ENCODE peak calls at places on chromosome 9, in five cellular contexts. X, L, P, G and W are unnamed samples.

GRCh38 chr9:36874921-36875320 is 159.1 kb downstream of the PAX5 start:
- DNase-seq in G (no peak), X (no peak), P (peak; percentile 64), L (no peak), W (peak; percentile 69)

GRCh38 chr9:72396247-72397091 is 31.5 kb upstream of the ZFAND5 start:
- DNase-seq in X (no peak), L (no peak), P (peak; percentile 79), G (no peak), W (peak; percentile 41)

GRCh38 chr9:96129698-96130097 is 172.3 kb downstream of the HSD17B3 start:
- DNase-seq in X (no peak), L (no peak), G (no peak), P (no peak), W (no peak)

GRCh38 chr9:21574261-21574660 is 92.1 kb upstream of the IFNE start:
- DNase-seq in G (no peak), P (no peak), X (no peak), L (no peak), W (no peak)

GRCh38 chr9:128208386-128208785 is 5.2 kb downstream of the DNM1 start:
- DNase-seq in G (no peak), X (no peak), L (no peak), P (no peak), W (no peak)

GRCh38 chr9:133485531-133486260 is 6.8 kb upstream of the SLC2A6 start:
- DNase-seq in L (no peak), X (no peak), P (no peak), G (no peak), W (peak; percentile 81)

GRCh38 chr9:134413890-134414731 is 87.9 kb downstream of the RXRA start:
- DNase-seq in P (peak; percentile 77), X (peak; percentile 72), L (peak; percentile 81), G (peak; percentile 80), W (no peak)

GRCh38 chr9:2755285-2755684 is 38.0 kb downstream of the KCNV2 start:
- DNase-seq in G (no peak), X (no peak), P (no peak), L (no peak), W (no peak)

DNA sequence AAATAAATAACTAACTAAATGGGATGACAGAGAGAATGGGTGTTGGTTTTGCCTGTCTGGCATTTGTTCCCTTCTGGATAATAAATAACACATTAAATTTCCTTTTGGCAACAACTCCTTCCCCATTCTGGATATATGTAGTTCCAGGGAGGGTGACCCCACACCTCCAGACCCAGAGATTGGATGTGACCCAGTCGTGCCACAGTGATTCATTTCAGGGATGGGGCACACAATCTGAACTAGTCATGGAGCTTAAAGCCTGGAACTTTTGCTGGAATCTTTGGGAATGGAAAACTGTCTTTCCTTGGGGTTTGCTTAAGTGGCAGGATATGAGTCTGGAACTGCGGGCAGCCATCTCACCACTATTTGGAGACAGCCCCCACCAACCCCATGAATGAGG is 11.3 kb downstream of the KLF9 start:
- DNase-seq in L (peak; percentile 57), G (no peak), X (no peak), P (no peak), W (no peak)
- H3K4me3 ChIP-seq in L (no peak overlapping the region), G (peak overlapping the region; percentile 12), X (no peak overlapping the region), P (no peak overlapping the region), W (no peak overlapping the region)

GRCh38 chr9:77215874-77216273 is 38.5 kb downstream of the VPS13A start:
- DNase-seq in L (no peak), P (peak; percentile 40), G (no peak), X (no peak), W (peak; percentile 14)
- TF ChIP-seq CTCF in L (peak; percentile 37), P (peak; percentile 35), G (peak; percentile 23), X (peak; percentile 21), W (peak; percentile 10)

GRCh38 chr9:115117999-115118470 is at the start of gene TNC:
- DNase-seq in G (peak; percentile 74), X (peak; percentile 62), L (peak; percentile 77), P (peak; percentile 78), W (no peak)
- H3K4me3 ChIP-seq in G (peak within 1 kb of the TSS; percentile 40), X (peak within 1 kb of the TSS; percentile 43), L (peak within 1 kb of the TSS; percentile 2), P (peak within 1 kb of the TSS; percentile 41), W (no peak within 1 kb of the TSS)

DNA sequence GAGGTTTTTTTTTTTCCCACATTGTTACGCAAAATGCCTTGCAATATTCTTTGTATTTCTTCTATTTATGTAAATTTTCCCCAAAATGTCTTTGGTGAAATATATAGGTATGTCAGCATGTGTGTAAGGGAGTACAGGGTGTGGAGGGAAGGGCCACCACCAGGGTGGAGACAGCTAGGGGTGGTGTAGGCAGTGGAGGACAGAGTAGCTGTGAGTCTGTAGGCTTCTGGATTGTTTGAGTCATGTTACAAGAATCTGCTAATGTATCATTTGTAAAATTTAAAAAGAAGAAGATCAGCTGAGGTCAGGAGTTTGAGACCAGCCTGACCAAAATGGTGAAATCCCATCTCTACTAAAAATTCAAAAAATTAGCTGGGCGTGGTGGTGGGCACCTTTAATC is 175.5 kb downstream of the NXNL2 start:
- DNase-seq in L (no peak), P (no peak), G (no peak), X (no peak), W (no peak)
- TF ChIP-seq CTCF in L (no peak), P (no peak), G (no peak), X (no peak), W (no peak)